ENCODE peak calls at places on chromosome 21, in seven cellular contexts. One of them, this sample, is unnamed.

GRCh38 chr21:44793269-44794030 is 8.2 kb downstream of the UBE2G2 start:
- DNase-seq in MCF 10A: peak
- DNase-seq in Right ventricle myocardium superior: peak
- DNase-seq in hippocampal formation: peak
- DNase-seq in C1 segment of cervical spinal cord: no peak
- DNase-seq in stimulated activated CD4-positive, alpha-beta T cell treated with anti-CD3 and anti-CD28 coated beads, Interleukin-12 subunit alpha, Interleukin-12 subunit beta, amount 100 ng/mL, for 4 hours: peak
- DNase-seq in HT1080: peak
- DNase-seq in this sample: peak

GRCh38 chr21:35051287-35051818 is 2.3 kb upstream of the RUNX1 start:
- DNase-seq in hippocampal formation: peak
- DNase-seq in C1 segment of cervical spinal cord: peak
- DNase-seq in Right ventricle myocardium superior: peak
- DNase-seq in HT1080: peak
- DNase-seq in stimulated activated CD4-positive, alpha-beta T cell treated with anti-CD3 and anti-CD28 coated beads, Interleukin-12 subunit alpha, Interleukin-12 subunit beta, amount 100 ng/mL, for 4 hours: peak
- DNase-seq in MCF 10A: peak
- DNase-seq in this sample: peak

GRCh38 chr21:32645261-32646182 is 33.3 kb upstream of the CFAP298 start:
- DNase-seq in C1 segment of cervical spinal cord: no peak
- DNase-seq in MCF 10A: no peak
- DNase-seq in HT1080: no peak
- DNase-seq in Right ventricle myocardium superior: no peak
- DNase-seq in stimulated activated CD4-positive, alpha-beta T cell treated with anti-CD3 and anti-CD28 coated beads, Interleukin-12 subunit alpha, Interleukin-12 subunit beta, amount 100 ng/mL, for 4 hours: no peak
- DNase-seq in hippocampal formation: no peak
- DNase-seq in this sample: no peak

GRCh38 chr21:44711327-44712202 is at the start of gene TSPEAR:
- DNase-seq in MCF 10A: no peak
- DNase-seq in C1 segment of cervical spinal cord: no peak
- DNase-seq in stimulated activated CD4-positive, alpha-beta T cell treated with anti-CD3 and anti-CD28 coated beads, Interleukin-12 subunit alpha, Interleukin-12 subunit beta, amount 100 ng/mL, for 4 hours: no peak
- DNase-seq in Right ventricle myocardium superior: no peak
- DNase-seq in hippocampal formation: no peak
- DNase-seq in HT1080: no peak
- DNase-seq in this sample: no peak

GRCh38 chr21:44368711-44369446 is 15.5 kb downstream of the TRPM2 start:
- DNase-seq in C1 segment of cervical spinal cord: no peak
- DNase-seq in HT1080: no peak
- DNase-seq in hippocampal formation: no peak
- DNase-seq in MCF 10A: no peak
- DNase-seq in stimulated activated CD4-positive, alpha-beta T cell treated with anti-CD3 and anti-CD28 coated beads, Interleukin-12 subunit alpha, Interleukin-12 subunit beta, amount 100 ng/mL, for 4 hours: no peak
- DNase-seq in Right ventricle myocardium superior: peak
- DNase-seq in this sample: no peak

GRCh38 chr21:33205476-33205875 is 24.3 kb upstream of the IFNAR2 start:
- DNase-seq in HT1080: no peak
- DNase-seq in stimulated activated CD4-positive, alpha-beta T cell treated with anti-CD3 and anti-CD28 coated beads, Interleukin-12 subunit alpha, Interleukin-12 subunit beta, amount 100 ng/mL, for 4 hours: no peak
- DNase-seq in C1 segment of cervical spinal cord: no peak
- DNase-seq in MCF 10A: no peak
- DNase-seq in hippocampal formation: no peak
- DNase-seq in Right ventricle myocardium superior: no peak
- DNase-seq in this sample: no peak

GRCh38 chr21:33662046-33662445 is 19.7 kb downstream of the ITSN1 start:
- DNase-seq in hippocampal formation: no peak
- DNase-seq in stimulated activated CD4-positive, alpha-beta T cell treated with anti-CD3 and anti-CD28 coated beads, Interleukin-12 subunit alpha, Interleukin-12 subunit beta, amount 100 ng/mL, for 4 hours: no peak
- DNase-seq in HT1080: no peak
- DNase-seq in MCF 10A: no peak
- DNase-seq in Right ventricle myocardium superior: no peak
- DNase-seq in C1 segment of cervical spinal cord: no peak
- DNase-seq in this sample: no peak

GRCh38 chr21:45154511-45155508 is 80.4 kb downstream of the ADARB1 start:
- DNase-seq in HT1080: peak
- DNase-seq in Right ventricle myocardium superior: no peak
- DNase-seq in hippocampal formation: no peak
- DNase-seq in C1 segment of cervical spinal cord: no peak
- DNase-seq in stimulated activated CD4-positive, alpha-beta T cell treated with anti-CD3 and anti-CD28 coated beads, Interleukin-12 subunit alpha, Interleukin-12 subunit beta, amount 100 ng/mL, for 4 hours: no peak
- DNase-seq in MCF 10A: peak
- DNase-seq in this sample: no peak

GRCh38 chr21:26438976-26439375 is 134.1 kb downstream of the CYYR1 start:
- DNase-seq in C1 segment of cervical spinal cord: no peak
- DNase-seq in MCF 10A: no peak
- DNase-seq in Right ventricle myocardium superior: no peak
- DNase-seq in hippocampal formation: no peak
- DNase-seq in stimulated activated CD4-positive, alpha-beta T cell treated with anti-CD3 and anti-CD28 coated beads, Interleukin-12 subunit alpha, Interleukin-12 subunit beta, amount 100 ng/mL, for 4 hours: no peak
- DNase-seq in HT1080: no peak
- DNase-seq in this sample: no peak

GRCh38 chr21:34630536-34631143 is 15.7 kb upstream of the RCAN1 start:
- DNase-seq in C1 segment of cervical spinal cord: no peak
- DNase-seq in MCF 10A: peak
- DNase-seq in HT1080: peak
- DNase-seq in hippocampal formation: no peak
- DNase-seq in Right ventricle myocardium superior: no peak
- DNase-seq in stimulated activated CD4-positive, alpha-beta T cell treated with anti-CD3 and anti-CD28 coated beads, Interleukin-12 subunit alpha, Interleukin-12 subunit beta, amount 100 ng/mL, for 4 hours: no peak
- DNase-seq in this sample: no peak

GRCh38 chr21:36945496-36946138 is 20.9 kb downstream of the HLCS start:
- DNase-seq in HT1080: no peak
- DNase-seq in hippocampal formation: no peak
- DNase-seq in MCF 10A: no peak
- DNase-seq in Right ventricle myocardium superior: no peak
- DNase-seq in C1 segment of cervical spinal cord: no peak
- DNase-seq in stimulated activated CD4-positive, alpha-beta T cell treated with anti-CD3 and anti-CD28 coated beads, Interleukin-12 subunit alpha, Interleukin-12 subunit beta, amount 100 ng/mL, for 4 hours: no peak
- DNase-seq in this sample: no peak

GRCh38 chr21:36436829-36437744 is 42.8 kb downstream of the CLDN14 start:
- DNase-seq in C1 segment of cervical spinal cord: no peak
- DNase-seq in HT1080: no peak
- DNase-seq in stimulated activated CD4-positive, alpha-beta T cell treated with anti-CD3 and anti-CD28 coated beads, Interleukin-12 subunit alpha, Interleukin-12 subunit beta, amount 100 ng/mL, for 4 hours: no peak
- DNase-seq in MCF 10A: no peak
- DNase-seq in hippocampal formation: no peak
- DNase-seq in Right ventricle myocardium superior: no peak
- DNase-seq in this sample: no peak

GRCh38 chr21:29265690-29266479 is 32.8 kb upstream of the BACH1 start:
- DNase-seq in HT1080: no peak
- DNase-seq in stimulated activated CD4-positive, alpha-beta T cell treated with anti-CD3 and anti-CD28 coated beads, Interleukin-12 subunit alpha, Interleukin-12 subunit beta, amount 100 ng/mL, for 4 hours: peak
- DNase-seq in C1 segment of cervical spinal cord: no peak
- DNase-seq in MCF 10A: peak
- DNase-seq in Right ventricle myocardium superior: no peak
- DNase-seq in hippocampal formation: no peak
- DNase-seq in this sample: no peak

GRCh38 chr21:29181799-29182470 is 51.5 kb downstream of the MAP3K7CL start:
- DNase-seq in HT1080: peak
- DNase-seq in C1 segment of cervical spinal cord: no peak
- DNase-seq in MCF 10A: peak
- DNase-seq in stimulated activated CD4-positive, alpha-beta T cell treated with anti-CD3 and anti-CD28 coated beads, Interleukin-12 subunit alpha, Interleukin-12 subunit beta, amount 100 ng/mL, for 4 hours: no peak
- DNase-seq in hippocampal formation: no peak
- DNase-seq in Right ventricle myocardium superior: no peak
- DNase-seq in this sample: no peak

GRCh38 chr21:36704958-36705678 is 6.2 kb downstream of the SIM2 start:
- DNase-seq in Right ventricle myocardium superior: no peak
- DNase-seq in hippocampal formation: no peak
- DNase-seq in C1 segment of cervical spinal cord: no peak
- DNase-seq in stimulated activated CD4-positive, alpha-beta T cell treated with anti-CD3 and anti-CD28 coated beads, Interleukin-12 subunit alpha, Interleukin-12 subunit beta, amount 100 ng/mL, for 4 hours: no peak
- DNase-seq in MCF 10A: no peak
- DNase-seq in HT1080: no peak
- DNase-seq in this sample: no peak

GRCh38 chr21:37871121-37871862 is 45.0 kb downstream of the KCNJ6 start:
- DNase-seq in HT1080: peak
- DNase-seq in C1 segment of cervical spinal cord: no peak
- DNase-seq in MCF 10A: peak
- DNase-seq in hippocampal formation: no peak
- DNase-seq in Right ventricle myocardium superior: no peak
- DNase-seq in stimulated activated CD4-positive, alpha-beta T cell treated with anti-CD3 and anti-CD28 coated beads, Interleukin-12 subunit alpha, Interleukin-12 subunit beta, amount 100 ng/mL, for 4 hours: no peak
- DNase-seq in this sample: no peak

GRCh38 chr21:30479259-30479658 is 908 bp downstream of the KRTAP19-1 start:
- DNase-seq in C1 segment of cervical spinal cord: no peak
- DNase-seq in MCF 10A: no peak
- DNase-seq in hippocampal formation: no peak
- DNase-seq in Right ventricle myocardium superior: no peak
- DNase-seq in HT1080: no peak
- DNase-seq in stimulated activated CD4-positive, alpha-beta T cell treated with anti-CD3 and anti-CD28 coated beads, Interleukin-12 subunit alpha, Interleukin-12 subunit beta, amount 100 ng/mL, for 4 hours: no peak
- DNase-seq in this sample: no peak

GRCh38 chr21:14259669-14260458 is 43.9 kb downstream of the RBM11 start:
- DNase-seq in hippocampal formation: no peak
- DNase-seq in stimulated activated CD4-positive, alpha-beta T cell treated with anti-CD3 and anti-CD28 coated beads, Interleukin-12 subunit alpha, Interleukin-12 subunit beta, amount 100 ng/mL, for 4 hours: no peak
- DNase-seq in Right ventricle myocardium superior: no peak
- DNase-seq in MCF 10A: peak
- DNase-seq in C1 segment of cervical spinal cord: no peak
- DNase-seq in HT1080: peak
- DNase-seq in this sample: no peak

GRCh38 chr21:42629856-42630410 is 23.5 kb upstream of the PDE9A start:
- DNase-seq in stimulated activated CD4-positive, alpha-beta T cell treated with anti-CD3 and anti-CD28 coated beads, Interleukin-12 subunit alpha, Interleukin-12 subunit beta, amount 100 ng/mL, for 4 hours: no peak
- DNase-seq in hippocampal formation: no peak
- DNase-seq in HT1080: no peak
- DNase-seq in MCF 10A: no peak
- DNase-seq in C1 segment of cervical spinal cord: no peak
- DNase-seq in Right ventricle myocardium superior: peak
- DNase-seq in this sample: no peak

GRCh38 chr21:27515676-27516075 is 548.8 kb upstream of the ADAMTS5 start:
- DNase-seq in C1 segment of cervical spinal cord: no peak
- DNase-seq in hippocampal formation: no peak
- DNase-seq in MCF 10A: no peak
- DNase-seq in Right ventricle myocardium superior: no peak
- DNase-seq in stimulated activated CD4-positive, alpha-beta T cell treated with anti-CD3 and anti-CD28 coated beads, Interleukin-12 subunit alpha, Interleukin-12 subunit beta, amount 100 ng/mL, for 4 hours: no peak
- DNase-seq in HT1080: no peak
- DNase-seq in this sample: no peak

GRCh38 chr21:15774590-15774989 is 44.8 kb downstream of the USP25 start:
- DNase-seq in stimulated activated CD4-positive, alpha-beta T cell treated with anti-CD3 and anti-CD28 coated beads, Interleukin-12 subunit alpha, Interleukin-12 subunit beta, amount 100 ng/mL, for 4 hours: no peak
- DNase-seq in hippocampal formation: no peak
- DNase-seq in MCF 10A: peak
- DNase-seq in Right ventricle myocardium superior: no peak
- DNase-seq in HT1080: no peak
- DNase-seq in C1 segment of cervical spinal cord: no peak
- DNase-seq in this sample: no peak

GRCh38 chr21:29737188-29737587 is 202.6 kb downstream of the GRIK1 start:
- DNase-seq in C1 segment of cervical spinal cord: no peak
- DNase-seq in Right ventricle myocardium superior: no peak
- DNase-seq in MCF 10A: no peak
- DNase-seq in stimulated activated CD4-positive, alpha-beta T cell treated with anti-CD3 and anti-CD28 coated beads, Interleukin-12 subunit alpha, Interleukin-12 subunit beta, amount 100 ng/mL, for 4 hours: no peak
- DNase-seq in hippocampal formation: no peak
- DNase-seq in HT1080: no peak
- DNase-seq in this sample: no peak

GRCh38 chr21:35348686-35349085 is 299.6 kb upstream of the RUNX1 start:
- DNase-seq in C1 segment of cervical spinal cord: no peak
- DNase-seq in MCF 10A: no peak
- DNase-seq in stimulated activated CD4-positive, alpha-beta T cell treated with anti-CD3 and anti-CD28 coated beads, Interleukin-12 subunit alpha, Interleukin-12 subunit beta, amount 100 ng/mL, for 4 hours: no peak
- DNase-seq in Right ventricle myocardium superior: no peak
- DNase-seq in hippocampal formation: no peak
- DNase-seq in HT1080: no peak
- DNase-seq in this sample: no peak

GRCh38 chr21:27382404-27382803 is 415.5 kb upstream of the ADAMTS5 start:
- DNase-seq in stimulated activated CD4-positive, alpha-beta T cell treated with anti-CD3 and anti-CD28 coated beads, Interleukin-12 subunit alpha, Interleukin-12 subunit beta, amount 100 ng/mL, for 4 hours: no peak
- DNase-seq in Right ventricle myocardium superior: no peak
- DNase-seq in C1 segment of cervical spinal cord: no peak
- DNase-seq in hippocampal formation: no peak
- DNase-seq in HT1080: peak
- DNase-seq in MCF 10A: no peak
- DNase-seq in this sample: no peak

GRCh38 chr21:37153193-37153934 is 80.3 kb downstream of the TTC3 start:
- DNase-seq in C1 segment of cervical spinal cord: no peak
- DNase-seq in HT1080: no peak
- DNase-seq in MCF 10A: peak
- DNase-seq in stimulated activated CD4-positive, alpha-beta T cell treated with anti-CD3 and anti-CD28 coated beads, Interleukin-12 subunit alpha, Interleukin-12 subunit beta, amount 100 ng/mL, for 4 hours: no peak
- DNase-seq in Right ventricle myocardium superior: no peak
- DNase-seq in hippocampal formation: no peak
- DNase-seq in this sample: no peak

This sample was measured in stimulated activated CD8-positive, alpha-beta memory T cell treated with anti-CD3 and anti-CD28 coated beads, Interleukin-15, amount 100 ng/mL, for 48 hours.